ENCODE peak calls at places on chromosomes 3 and 15, in five cellular contexts. B is NCI-H1436; J is NCI-H1092 treated with DMSO at 0.1 percent for 48 hours; Y is activated T-cell treated with anti-CD3 and anti-CD28 coated beads, Interleukin-2, amount 50 U/mL, for 48 hours; R is T-cell. T is an unnamed sample.

GRCh38 chr3:111040959-111041358 is 30.7 kb upstream of the NECTIN3 start:
- DNase-seq in B (no peak), R (no peak), Y (no peak), J (no peak), T (no peak)

GRCh38 chr3:152610621-152611020 is 224.3 kb upstream of the P2RY1 start:
- DNase-seq in B (no peak), J (no peak), R (no peak), Y (no peak), T (no peak)

GRCh38 chr3:48289659-48290058 is 43.8 kb downstream of the SPINK8 start:
- DNase-seq in J (no peak), R (no peak), Y (no peak), B (no peak), T (no peak)

GRCh38 chr3:151467069-151467468 is 6.2 kb upstream of the IGSF10 start:
- DNase-seq in Y (no peak), J (no peak), R (no peak), B (no peak), T (no peak)

GRCh38 chr3:46693897-46694235 is 387 bp upstream of the ALS2CL start:
- DNase-seq in B (no peak), R (peak; percentile 36), Y (peak; percentile 72), J (no peak), T (peak; percentile 53)

GRCh38 chr15:60128000-60128376 is 123.9 kb downstream of the FOXB1 start:
- DNase-seq in Y (peak; percentile 34), J (no peak), B (no peak), R (no peak), T (no peak)

GRCh38 chr3:53346514-53346913 is 829 bp downstream of the DCP1A start:
- DNase-seq in B (no peak), Y (no peak), R (no peak), J (no peak), T (no peak)

GRCh38 chr3:135918600-135918999 is 46.9 kb upstream of the PPP2R3A start:
- DNase-seq in R (no peak), J (no peak), B (no peak), Y (no peak), T (no peak)

GRCh38 chr3:25532763-25533162 is 104.7 kb downstream of the RARB start:
- DNase-seq in R (no peak), B (no peak), J (no peak), Y (peak; percentile 60), T (peak; percentile 43)

GRCh38 chr15:99729920-99730319 is 3.3 kb downstream of the LYSMD4 start:
- DNase-seq in B (no peak), Y (peak; percentile 27), J (no peak), R (no peak), T (peak; percentile 30)

T was measured in stimulated activated naive CD8-positive, alpha-beta T cell treated with anti-CD3 and anti-CD28 coated beads, Interleukin-15, Interleukin-2, amounts not matched to agents 100 U/mL and 50 U/mL, for 24 hours.